ENCODE peak calls at places on chromosome 9, in eight cellular contexts. J is astrocyte of the spinal cord; C is GM12878; A is fibroblast of the aortic adventitia; R is stimulated activated naive B cell treated with anti-CD40 and anti-IgM and Interleukin-4, amounts not matched to agents 10 μg/mL and 1 μg/mL and 100 μg/mL, for 72 hours; B is prostate gland; D is activated CD8-positive, alpha-beta T cell treated with anti-CD3 and anti-CD28 coated beads, Interleukin-2, amount 10 ng/mL, durations not matched to agents 7 days and 5 days; Y is dorsolateral prefrontal cortex. Q is an unnamed sample.

GRCh38 chr9:122402403-122403268 is 31.8 kb downstream of the PTGS1 start:
- DNase-seq in J (peak), C (no peak), A (peak), R (peak), B (no peak), D (peak), Y (no peak), Q (peak)

GRCh38 chr9:127053057-127053821 is 69.2 kb downstream of the ANGPTL2 start:
- DNase-seq in J (no peak), C (no peak), A (no peak), R (no peak), B (no peak), D (no peak), Y (no peak), Q (no peak)

GRCh38 chr9:132708769-132709168 is 38.5 kb downstream of the GTF3C4 start:
- DNase-seq in J (no peak), C (no peak), A (no peak), R (no peak), B (no peak), D (no peak), Y (no peak), Q (no peak)

GRCh38 chr9:114989600-114990410 is 59.4 kb upstream of the TNFSF8 start:
- DNase-seq in J (no peak), C (peak), A (no peak), R (peak), B (no peak), D (peak), Y (no peak), Q (no peak)

GRCh38 chr9:6984941-6985578 is 227.3 kb downstream of the KDM4C start:
- DNase-seq in J (peak), C (no peak), A (no peak), R (no peak), B (no peak), D (no peak), Y (no peak), Q (no peak)

GRCh38 chr9:107784235-107784958 is 294.8 kb upstream of the KLF4 start:
- DNase-seq in J (peak), C (no peak), A (peak), R (no peak), B (no peak), D (no peak), Y (no peak), Q (peak)

GRCh38 chr9:88011005-88011766 is 36.9 kb upstream of the CDK20 start:
- DNase-seq in J (no peak), C (no peak), A (peak), R (no peak), B (no peak), D (no peak), Y (no peak), Q (peak)

GRCh38 chr9:137666505-137666809 is 47.7 kb downstream of the EHMT1 start:
- DNase-seq in J (no peak), C (no peak), A (no peak), R (no peak), B (no peak), D (no peak), Y (no peak), Q (no peak)

GRCh38 chr9:124337562-124337961 is 77.7 kb downstream of the PSMB7 start:
- DNase-seq in J (no peak), C (no peak), A (no peak), R (no peak), B (no peak), D (no peak), Y (no peak), Q (no peak)

GRCh38 chr9:103152473-103152872 is 157.3 kb downstream of the CYLC2 start:
- DNase-seq in J (no peak), C (no peak), A (no peak), R (no peak), B (no peak), D (no peak), Y (no peak), Q (no peak)

GRCh38 chr9:110546411-110546871 is 33.1 kb downstream of the SVEP1 start:
- DNase-seq in J (no peak), C (no peak), A (no peak), R (no peak), B (no peak), D (no peak), Y (no peak), Q (no peak)

GRCh38 chr9:136578915-136579637 is 33.2 kb upstream of the NOTCH1 start:
- DNase-seq in J (no peak), C (no peak), A (no peak), R (no peak), B (no peak), D (peak), Y (no peak), Q (no peak)

GRCh38 chr9:129451089-129451656 is 169.7 kb downstream of the C9orf50 start:
- DNase-seq in J (no peak), C (no peak), A (peak), R (no peak), B (no peak), D (no peak), Y (no peak), Q (peak)

GRCh38 chr9:133529457-133529856 is 4.7 kb upstream of the MYMK start:
- DNase-seq in J (no peak), C (no peak), A (no peak), R (no peak), B (no peak), D (no peak), Y (no peak), Q (no peak)

GRCh38 chr9:125758986-125759811 is 12.0 kb downstream of the PBX3 start:
- DNase-seq in J (peak), C (no peak), A (peak), R (peak), B (no peak), D (no peak), Y (peak), Q (no peak)

GRCh38 chr9:93451762-93452709 is 551 bp downstream of the FAM120A start:
- DNase-seq in J (peak), C (no peak), A (peak), R (peak), B (peak), D (peak), Y (peak), Q (peak)

GRCh38 chr9:119278138-119278537 is 91.1 kb downstream of the BRINP1 start:
- DNase-seq in J (no peak), C (no peak), A (no peak), R (no peak), B (no peak), D (no peak), Y (no peak), Q (no peak)

GRCh38 chr9:21616082-21616778 is 134.1 kb upstream of the IFNE start:
- DNase-seq in J (peak), C (no peak), A (peak), R (no peak), B (no peak), D (no peak), Y (no peak), Q (peak)

GRCh38 chr9:69433426-69433825 is 108.4 kb downstream of the ENTREP1 start:
- DNase-seq in J (no peak), C (no peak), A (no peak), R (no peak), B (no peak), D (no peak), Y (no peak), Q (no peak)

GRCh38 chr9:113930384-113930783 is 54.3 kb downstream of the ZNF618 start:
- DNase-seq in J (no peak), C (no peak), A (no peak), R (no peak), B (peak), D (no peak), Y (no peak), Q (no peak)

GRCh38 chr9:129403743-129404620 is 216.9 kb downstream of the C9orf50 start:
- DNase-seq in J (no peak), C (no peak), A (no peak), R (no peak), B (no peak), D (no peak), Y (no peak), Q (no peak)

GRCh38 chr9:116901260-116901659 is 214.2 kb downstream of the TRIM32 start:
- DNase-seq in J (no peak), C (no peak), A (no peak), R (no peak), B (no peak), D (no peak), Y (no peak), Q (no peak)

GRCh38 chr9:86534572-86535258 is 180.5 kb upstream of the TUT7 start:
- DNase-seq in J (peak), C (no peak), A (peak), R (no peak), B (no peak), D (no peak), Y (no peak), Q (peak)

GRCh38 chr9:74379718-74380117 is 117.4 kb upstream of the RORB start:
- DNase-seq in J (peak), C (no peak), A (peak), R (no peak), B (peak), D (peak), Y (no peak), Q (no peak)

GRCh38 chr9:88161144-88161543 is 22.9 kb upstream of the SPATA31C2 start:
- DNase-seq in J (no peak), C (no peak), A (no peak), R (no peak), B (no peak), D (no peak), Y (no peak), Q (no peak)

GRCh38 chr9:107739601-107740082 is 250.1 kb upstream of the KLF4 start:
- DNase-seq in J (peak), C (no peak), A (peak), R (no peak), B (peak), D (no peak), Y (peak), Q (peak)

GRCh38 chr9:37471942-37472679 is 6.9 kb upstream of the ZBTB5 start:
- DNase-seq in J (peak), C (no peak), A (peak), R (no peak), B (peak), D (no peak), Y (no peak), Q (peak)

GRCh38 chr9:10479172-10479571 is 133.6 kb downstream of the PTPRD start:
- DNase-seq in J (peak), C (no peak), A (no peak), R (no peak), B (no peak), D (no peak), Y (no peak), Q (no peak)

GRCh38 chr9:96117398-96118060 is 184.4 kb downstream of the HSD17B3 start:
- DNase-seq in J (no peak), C (no peak), A (no peak), R (no peak), B (no peak), D (no peak), Y (no peak), Q (no peak)

GRCh38 chr9:136900988-136901515 is 14.7 kb downstream of the TRAF2 start:
- DNase-seq in J (no peak), C (no peak), A (no peak), R (no peak), B (no peak), D (no peak), Y (no peak), Q (no peak)

GRCh38 chr9:72150172-72150571 is 932 bp downstream of the GDA start:
- DNase-seq in J (no peak), C (no peak), A (no peak), R (no peak), B (no peak), D (no peak), Y (no peak), Q (no peak)

GRCh38 chr9:24413651-24414050 is 132.0 kb downstream of the IZUMO3 start:
- DNase-seq in J (peak), C (no peak), A (peak), R (no peak), B (no peak), D (no peak), Y (no peak), Q (peak)

GRCh38 chr9:85248514-85249312 is 493.0 kb downstream of the AGTPBP1 start:
- DNase-seq in J (peak), C (no peak), A (peak), R (no peak), B (no peak), D (no peak), Y (no peak), Q (peak)

GRCh38 chr9:133340256-133340655 is 4.3 kb upstream of the SURF6 start:
- DNase-seq in J (no peak), C (no peak), A (no peak), R (no peak), B (no peak), D (peak), Y (no peak), Q (no peak)

GRCh38 chr9:134134949-134135342 is 936 bp upstream of the WDR5 start:
- DNase-seq in J (peak), C (no peak), A (peak), R (no peak), B (no peak), D (no peak), Y (no peak), Q (no peak)

GRCh38 chr9:71285191-71285656 is 163.8 kb upstream of the TRPM3 start:
- DNase-seq in J (peak), C (no peak), A (peak), R (no peak), B (peak), D (peak), Y (peak), Q (peak)

GRCh38 chr9:20200900-20201495 is 412.2 kb upstream of the SLC24A2 start:
- DNase-seq in J (no peak), C (no peak), A (no peak), R (no peak), B (peak), D (no peak), Y (no peak), Q (no peak)